ENCODE peak calls at places on chromosomes 1 and 21, in nine cellular contexts. B is memory B cell; S is HepG2; Y is EH; T is renal cortical epithelial cell; L is NCI-H2081; Q is bronchial epithelial cell; F is stimulated activated CD8-positive, alpha-beta memory T cell treated with anti-CD3 and anti-CD28 coated beads, Interleukin-4, amount 100 ng/mL, for 24 hours; K is adrenal gland. E is an unnamed sample.

GRCh38 chr1:107991371-107992066 is 26.5 kb upstream of the VAV3 start:
- DNase-seq in B (no peak), Q (peak), K (no peak), S (no peak), F (no peak), Y (peak), T (no peak), L (no peak), E (peak)

GRCh38 chr1:111948209-111949131 is 41.0 kb downstream of the KCND3 start:
- DNase-seq in B (no peak), Y (peak), F (no peak), K (peak), T (peak), Q (peak), L (peak), S (no peak), E (peak)

GRCh38 chr21:28431527-28432200 is 561.0 kb downstream of the LTN1 start:
- DNase-seq in L (no peak), K (no peak), T (no peak), B (no peak), F (no peak), Q (no peak), S (no peak), Y (no peak), E (peak)

GRCh38 chr1:224726783-224727182 is 110.7 kb downstream of the CNIH3 start:
- DNase-seq in L (no peak), S (no peak), T (peak), K (peak), B (no peak), F (no peak), Q (peak), Y (peak), E (peak)

GRCh38 chr1:153790282-153790995 is 15.2 kb downstream of the SLC27A3 start:
- DNase-seq in L (no peak), F (no peak), Y (peak), K (peak), T (no peak), Q (no peak), B (no peak), S (no peak), E (peak)

GRCh38 chr1:59232209-59232608 is 64.7 kb upstream of the FGGY start:
- DNase-seq in Q (peak), F (no peak), L (peak), B (no peak), Y (no peak), S (peak), K (peak), T (peak), E (no peak)

GRCh38 chr1:155984341-155984740 is 6.0 kb upstream of the ARHGEF2 start:
- DNase-seq in L (peak), T (no peak), F (no peak), S (no peak), Q (no peak), B (no peak), K (no peak), Y (no peak), E (no peak)

GRCh38 chr1:200302192-200302892 is 107.5 kb downstream of the ZNF281 start:
- DNase-seq in K (peak), Y (peak), B (peak), S (no peak), L (peak), T (no peak), Q (peak), F (peak), E (peak)

GRCh38 chr1:109718495-109718894 is 6.4 kb downstream of the GSTM5 start:
- DNase-seq in Q (no peak), T (peak), K (no peak), S (peak), L (no peak), F (no peak), Y (peak), B (no peak), E (no peak)

GRCh38 chr1:151831605-151832004 is at the start of gene RORC:
- DNase-seq in Q (no peak), L (no peak), F (no peak), K (no peak), Y (no peak), B (no peak), T (no peak), S (peak), E (no peak)

GRCh38 chr1:241181971-241182370 is 175.0 kb downstream of the RGS7 start:
- DNase-seq in Q (no peak), B (no peak), F (no peak), S (no peak), Y (no peak), T (no peak), K (peak), L (no peak), E (no peak)

GRCh38 chr1:31753623-31754349 is 10.4 kb downstream of the ADGRB2 start:
- DNase-seq in Q (peak), K (peak), F (no peak), S (no peak), T (no peak), Y (peak), B (no peak), L (peak), E (peak)

GRCh38 chr1:204104331-204105222 is 31.7 kb downstream of the SOX13 start:
- DNase-seq in S (no peak), K (peak), L (no peak), Y (peak), B (no peak), Q (peak), F (no peak), T (peak), E (peak)

GRCh38 chr1:155127672-155128468 is at the start of gene EFNA1:
- DNase-seq in F (peak), B (peak), Y (peak), T (no peak), Q (peak), K (peak), L (peak), S (peak), E (peak)

GRCh38 chr1:248611883-248612282 is 14.4 kb upstream of the OR2T10 start:
- DNase-seq in L (no peak), K (no peak), S (no peak), Q (no peak), F (no peak), B (no peak), Y (no peak), T (peak), E (no peak)

GRCh38 chr1:26797627-26798026 is 9.9 kb downstream of the PIGV start:
- DNase-seq in T (no peak), L (no peak), Q (no peak), K (no peak), F (no peak), Y (no peak), B (no peak), S (no peak), E (no peak)

GRCh38 chr1:92791487-92792058 is 6.7 kb upstream of the EVI5 start:
- DNase-seq in K (no peak), Y (peak), T (no peak), B (no peak), Q (no peak), F (no peak), L (peak), S (no peak), E (no peak)

GRCh38 chr1:10429868-10430215 is 391 bp upstream of the CENPS start:
- DNase-seq in Q (no peak), S (no peak), F (no peak), K (no peak), Y (peak), B (no peak), T (no peak), L (no peak), E (peak)